ENCODE peak calls at places on chromosomes 5 and 9, in four cellular contexts. Z is mammary epithelial cell, G is tibial artery, R is upper lobe of right lung. W is an unnamed sample.

GRCh38 chr9:135216666-135217431 is 129.4 kb downstream of the OLFM1 start:
- DNase-seq in Z (no peak), G (no peak), R (peak), W (no peak)

GRCh38 chr9:137745541-137745991 is 126.8 kb downstream of the EHMT1 start:
- DNase-seq in Z (peak), G (no peak), R (no peak), W (no peak)

GRCh38 chr9:36120705-36121104 is 15.8 kb upstream of the GLIPR2 start:
- DNase-seq in Z (no peak), G (no peak), R (no peak), W (no peak)

GRCh38 chr5:28808967-28809810 is 1770.8 kb upstream of the CDH9 start:
- DNase-seq in Z (no peak), G (no peak), R (no peak), W (no peak)

GRCh38 chr5:176543428-176544182 is 5.5 kb upstream of the CDHR2 start:
- DNase-seq in Z (peak), G (no peak), R (peak), W (peak)

GRCh38 chr5:24819841-24820240 is 175.1 kb upstream of the CDH10 start:
- DNase-seq in Z (peak), G (no peak), R (no peak), W (no peak)

GRCh38 chr9:81621785-81622243 is 67.5 kb downstream of the TLE1 start:
- DNase-seq in Z (no peak), G (no peak), R (no peak), W (no peak)

GRCh38 chr9:130138791-130139190 is 33.4 kb upstream of the NCS1 start:
- DNase-seq in Z (peak), G (peak), R (no peak), W (no peak)

GRCh38 chr9:78280982-78281668 is 15.8 kb upstream of the PSAT1 start:
- DNase-seq in Z (no peak), G (peak), R (peak), W (peak)

GRCh38 chr9:22238809-22239684 is 207.6 kb upstream of the DMRTA1 start:
- DNase-seq in Z (peak), G (no peak), R (no peak), W (no peak)

GRCh38 chr5:141945511-141946024 is 12.4 kb downstream of the PCDH12 start:
- DNase-seq in Z (no peak), G (peak), R (no peak), W (no peak)

DNA sequence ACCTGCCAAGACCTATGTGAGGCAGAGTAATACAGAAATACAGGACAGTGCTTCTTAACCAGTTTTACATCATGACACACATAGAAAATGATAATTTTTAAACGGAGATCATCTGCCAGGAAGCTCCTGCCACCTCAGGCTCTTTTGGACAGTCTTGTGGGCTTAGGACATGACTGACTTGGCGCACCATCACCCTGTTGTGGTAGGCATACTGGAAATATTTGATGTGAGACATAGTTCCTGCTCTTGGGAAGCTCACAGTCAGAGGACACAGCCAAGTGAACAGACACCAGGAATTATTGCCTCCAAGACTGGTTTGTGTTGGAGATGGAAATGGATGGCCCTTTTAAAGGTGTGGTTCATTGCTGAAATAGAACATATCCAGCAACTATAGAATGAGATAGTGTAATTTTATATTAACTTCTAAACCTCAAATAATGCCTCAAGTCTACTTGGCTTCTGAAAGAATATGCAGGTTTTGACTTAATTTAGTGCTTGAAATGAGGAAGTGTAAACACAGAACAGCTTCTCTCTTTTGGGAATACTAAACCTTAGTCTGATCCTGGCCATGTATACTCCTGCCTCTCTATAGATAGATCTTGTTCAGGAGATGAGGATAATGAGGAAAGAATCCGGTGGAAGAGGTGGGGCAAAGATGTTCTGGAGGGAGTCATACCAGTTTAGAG is 19.7 kb downstream of the CPEB4 start:
- DNase-seq in Z (no peak), G (no peak), R (no peak), W (no peak)
- H3K27ac ChIP-seq in Z (no peak), G (peak), R (no peak), W (peak)

GRCh38 chr9:129031514-129031913 is 3.4 kb upstream of the SH3GLB2 start:
- DNase-seq in Z (no peak), G (no peak), R (no peak), W (no peak)

GRCh38 chr9:129036241-129036922 is at the start of gene MIGA2:
- DNase-seq in Z (peak), G (peak), R (peak), W (peak)

GRCh38 chr9:129030191-129030590 is 2.1 kb upstream of the SH3GLB2 start:
- DNase-seq in Z (peak), G (no peak), R (no peak), W (no peak)

GRCh38 chr9:129033216-129033615 is 3.2 kb upstream of the MIGA2 start:
- DNase-seq in Z (no peak), G (no peak), R (no peak), W (no peak)

GRCh38 chr9:129032541-129033159 is 3.8 kb upstream of the MIGA2 start:
- DNase-seq in Z (no peak), G (no peak), R (no peak), W (no peak)
- TF ChIP-seq CTCF in Z (no peak), G (no peak), R (no peak), W (no peak)

DNA sequence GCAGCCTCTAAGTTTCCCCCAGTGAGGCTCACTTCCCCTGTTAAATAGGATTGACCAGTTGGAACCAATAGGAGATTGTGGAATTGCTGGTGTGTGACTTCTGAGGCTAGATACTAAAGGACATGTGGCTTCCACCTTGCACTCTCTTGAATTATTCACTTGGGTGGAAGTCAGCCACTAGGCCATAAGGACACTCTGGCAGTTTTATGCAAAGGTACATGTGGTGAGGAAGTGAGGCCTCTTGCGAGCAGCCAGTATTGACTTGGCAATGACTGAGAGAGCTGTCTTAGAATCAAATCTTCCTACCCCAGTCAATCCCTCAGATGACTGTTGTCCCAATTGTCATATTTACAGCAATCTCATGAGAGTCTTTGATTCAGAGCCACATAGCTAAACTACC is 250.2 kb upstream of the PCSK5 start:
- DNase-seq in Z (no peak), G (no peak), R (no peak), W (no peak)
- H3K27ac ChIP-seq in Z (no peak), G (no peak), R (no peak), W (no peak)

GRCh38 chr5:59356813-59357381 is 536.6 kb downstream of the PDE4D start:
- DNase-seq in Z (no peak), G (no peak), R (peak), W (peak)
- TF ChIP-seq CTCF in Z (no peak), G (no peak), R (no peak), W (no peak)

GRCh38 chr5:55535199-55535905 is 588 bp upstream of the PLPP1 start:
- DNase-seq in Z (no peak), G (no peak), R (no peak), W (no peak)

GRCh38 chr5:55533806-55534435 is 843 bp downstream of the PLPP1 start:
- DNase-seq in Z (peak), G (no peak), R (no peak), W (no peak)

GRCh38 chr5:55530669-55531068 is 4.1 kb downstream of the PLPP1 start:
- DNase-seq in Z (no peak), G (no peak), R (no peak), W (peak)

GRCh38 chr5:55538621-55539020 is 3.9 kb upstream of the PLPP1 start:
- DNase-seq in Z (no peak), G (no peak), R (no peak), W (no peak)

GRCh38 chr5:55534436-55535198 is at the start of gene PLPP1:
- DNase-seq in Z (peak), G (peak), R (peak), W (peak)
- H3K27ac ChIP-seq in Z (peak), G (peak), R (peak), W (peak)

GRCh38 chr5:177604656-177605055 is 4.7 kb downstream of the B4GALT7 start:
- DNase-seq in Z (no peak), G (no peak), R (no peak), W (no peak)

GRCh38 chr5:177604116-177604521 is 4.2 kb downstream of the B4GALT7 start:
- DNase-seq in Z (no peak), G (no peak), R (no peak), W (no peak)

GRCh38 chr5:177605667-177606066 is 5.7 kb downstream of the B4GALT7 start:
- DNase-seq in Z (no peak), G (no peak), R (no peak), W (no peak)

GRCh38 chr5:177606071-177607051 is 6.4 kb downstream of the B4GALT7 start:
- DNase-seq in Z (no peak), G (no peak), R (no peak), W (no peak)

GRCh38 chr5:177605078-177605477 is 5.1 kb downstream of the B4GALT7 start:
- DNase-seq in Z (no peak), G (no peak), R (no peak), W (no peak)
- TF ChIP-seq CTCF in Z (no peak), G (no peak), R (no peak), W (no peak)

GRCh38 chr5:134540747-134541733 is 15.6 kb downstream of the JADE2 start:
- DNase-seq in Z (no peak), G (no peak), R (no peak), W (peak)
- H3K27ac ChIP-seq in Z (no peak), G (no peak), R (no peak), W (no peak)

DNA sequence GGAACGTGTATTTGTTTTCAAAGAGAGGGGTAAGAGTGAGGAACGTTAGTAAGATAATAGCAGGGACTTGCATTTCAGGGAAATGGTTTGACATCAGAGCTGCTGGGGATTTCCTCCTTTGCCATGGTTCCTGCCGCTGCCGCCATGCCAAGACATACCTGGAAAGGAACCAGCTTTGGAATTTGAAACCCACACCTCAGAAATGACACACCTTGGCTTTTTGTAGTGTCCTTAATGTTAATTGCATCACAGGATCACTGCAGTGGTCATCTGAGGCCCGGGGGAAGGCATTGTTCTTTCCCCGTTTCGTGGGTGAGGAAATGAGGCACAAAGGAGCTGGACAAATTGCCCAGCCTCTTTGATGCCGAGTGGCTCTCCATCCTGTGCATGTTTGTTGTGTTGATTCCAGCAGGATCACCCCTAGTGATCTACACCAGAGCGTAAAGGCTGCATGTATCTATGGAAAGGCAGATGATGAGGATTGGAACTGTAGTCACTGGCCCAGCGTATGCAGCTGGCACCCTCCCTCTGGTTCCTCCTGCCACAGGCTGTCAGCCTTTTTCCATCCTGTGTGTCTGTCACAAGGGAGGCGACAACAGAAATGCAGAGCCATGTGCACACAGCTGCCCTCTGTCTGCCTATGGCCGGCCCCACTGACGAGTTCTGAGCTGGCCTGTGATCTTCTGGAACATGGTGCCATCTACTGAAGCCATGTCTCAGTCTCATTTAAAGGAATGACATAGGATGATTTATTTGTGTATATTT is 37.8 kb downstream of the SLC46A2 start:
- DNase-seq in Z (peak), G (no peak), R (no peak), W (no peak)
- TF ChIP-seq CTCF in Z (no peak), G (no peak), R (no peak), W (no peak)

DNA sequence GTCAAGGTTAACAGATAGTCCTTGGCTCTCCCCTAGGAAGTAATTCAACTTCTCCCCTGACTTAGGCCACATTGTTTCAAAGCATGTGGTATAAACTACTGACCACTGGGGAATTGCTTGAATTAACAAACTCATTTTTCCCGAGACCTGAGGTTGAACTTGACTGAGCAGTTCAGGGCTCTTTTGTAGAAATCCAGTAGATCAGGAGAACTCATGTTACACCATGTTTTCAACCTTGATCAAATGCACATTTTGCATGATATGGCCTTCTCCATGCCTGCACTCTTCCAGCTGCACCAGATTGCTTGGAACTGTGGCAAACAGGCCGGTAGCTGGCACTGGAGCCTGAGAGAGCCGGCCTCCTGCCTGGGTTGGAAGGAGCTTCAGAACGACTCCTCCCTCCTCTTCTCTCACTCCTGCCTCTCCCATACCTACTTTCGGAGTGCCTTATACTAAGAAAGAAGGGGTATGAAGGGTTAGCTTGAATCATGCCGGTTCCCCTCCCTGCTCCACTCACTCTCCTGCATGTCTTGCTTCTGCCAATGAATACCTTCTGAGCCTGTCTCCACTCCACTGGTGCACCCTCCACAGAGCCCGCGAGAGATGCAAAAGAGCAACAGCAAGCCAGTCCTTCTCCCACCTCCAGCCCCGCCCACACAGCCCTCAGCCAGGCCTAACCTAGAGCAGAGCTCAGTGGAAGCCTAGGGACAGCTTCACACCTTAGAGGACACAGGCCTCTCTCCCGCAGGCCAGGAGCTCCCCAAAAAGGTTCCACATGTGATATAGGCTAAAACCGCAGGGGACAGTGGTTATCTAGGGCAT is 159.4 kb downstream of the MACROH2A1 start:
- DNase-seq in Z (no peak), G (peak), R (peak), W (no peak)
- H3K27ac ChIP-seq in Z (no peak), G (peak), R (no peak), W (no peak)